ENCODE peak calls at places on chromosomes 3 and 15, in nine cellular contexts. R is SW 1271, H is iris pigment epithelial cell, K is neuronal stem cell, C is GM23338, A is epithelial cell of esophagus, M is HFFc6, U is non-pigmented ciliary epithelial cell, Y is esophagus squamous epithelium. X is an unnamed sample.

GRCh38 chr3:142904639-142905441 is 16.0 kb upstream of the PCOLCE2 start:
- DNase-seq in C (peak; percentile 79), U (no peak), K (no peak), Y (no peak), M (peak; percentile 12), H (peak; percentile 40), R (no peak), A (peak; percentile 68), X (no peak)

GRCh38 chr3:141102372-141102771 is 51.2 kb downstream of the SPSB4 start:
- DNase-seq in K (no peak), H (no peak), Y (no peak), R (no peak), A (no peak), M (no peak), C (no peak), U (no peak), X (no peak)

GRCh38 chr15:94673801-94674200 is 442.4 kb downstream of the MCTP2 start:
- DNase-seq in K (no peak), H (no peak), A (no peak), U (no peak), M (no peak), R (no peak), C (no peak), Y (no peak), X (no peak)

GRCh38 chr15:74202461-74203401 is at the start of gene STRA6:
- DNase-seq in A (peak; percentile 83), K (peak; percentile 42), M (peak; percentile 45), H (peak; percentile 86), C (peak; percentile 95), U (no peak), R (no peak), Y (no peak), X (no peak)

GRCh38 chr3:160678447-160678846 is 1.5 kb downstream of the ARL14 start:
- DNase-seq in R (no peak), K (no peak), Y (no peak), H (no peak), M (no peak), C (no peak), A (peak; percentile 32), U (no peak), X (no peak)

GRCh38 chr3:39150803-39151631 is 2.4 kb downstream of the CSRNP1 start:
- DNase-seq in C (peak; percentile 95), H (peak; percentile 96), K (peak; percentile 70), R (peak; percentile 76), M (peak; percentile 91), Y (no peak), U (peak; percentile 89), A (peak; percentile 90), X (no peak)

GRCh38 chr3:8622873-8623725 is 21.5 kb downstream of the SSUH2 start:
- DNase-seq in U (no peak), A (peak; percentile 51), Y (no peak), R (no peak), H (peak; percentile 73), M (peak; percentile 41), K (peak; percentile 72), C (peak; percentile 90), X (no peak)

GRCh38 chr3:35673017-35673416 is 33.7 kb downstream of the ARPP21 start:
- DNase-seq in M (no peak), R (no peak), U (no peak), A (no peak), Y (no peak), C (no peak), K (no peak), H (no peak), X (no peak)

GRCh38 chr15:25892126-25892525 is 29.0 kb upstream of the ATP10A start:
- DNase-seq in Y (no peak), U (no peak), R (no peak), C (no peak), A (peak; percentile 62), H (no peak), K (no peak), M (peak; percentile 28), X (no peak)